ENCODE peak calls at places on chromosome 2, in five cellular contexts. X is ovary, L is body of pancreas, Y is transverse colon, N is stomach. G is an unnamed sample.

GRCh38 chr2:25252291-25253152 is 84.1 kb upstream of the POMC start:
- DNase-seq in X (peak), L (peak), Y (peak), N (peak), G (peak)

GRCh38 chr2:209526541-209526940 is 102.7 kb downstream of the MAP2 start:
- DNase-seq in X (no peak), L (no peak), Y (no peak), N (no peak), G (no peak)

GRCh38 chr2:177064417-177064816 is 148.2 kb upstream of the HNRNPA3 start:
- DNase-seq in X (no peak), L (no peak), Y (no peak), N (no peak), G (no peak)

GRCh38 chr2:86686905-86687304 is 33.2 kb upstream of the RMND5A start:
- DNase-seq in X (no peak), L (no peak), Y (no peak), N (no peak), G (no peak)

GRCh38 chr2:237060518-237061312 is 25.0 kb upstream of the COPS8 start:
- DNase-seq in X (peak), L (peak), Y (peak), N (peak), G (no peak)

GRCh38 chr2:174158003-174158402 is 90.3 kb downstream of the OLA1 start:
- DNase-seq in X (no peak), L (peak), Y (peak), N (no peak), G (no peak)

GRCh38 chr2:79162132-79162531 is 2.6 kb upstream of the REG3A start:
- DNase-seq in X (no peak), L (no peak), Y (no peak), N (no peak), G (no peak)

GRCh38 chr2:182867411-182868048 is 1.1 kb upstream of the FRZB start:
- DNase-seq in X (no peak), L (no peak), Y (no peak), N (no peak), G (no peak)

GRCh38 chr2:231270221-231271114 is 72.0 kb downstream of the ARMC9 start:
- DNase-seq in X (peak), L (peak), Y (no peak), N (no peak), G (peak)

GRCh38 chr2:219402665-219403515 is 15.2 kb upstream of the DNPEP start:
- DNase-seq in X (peak), L (peak), Y (peak), N (peak), G (peak)

DNA sequence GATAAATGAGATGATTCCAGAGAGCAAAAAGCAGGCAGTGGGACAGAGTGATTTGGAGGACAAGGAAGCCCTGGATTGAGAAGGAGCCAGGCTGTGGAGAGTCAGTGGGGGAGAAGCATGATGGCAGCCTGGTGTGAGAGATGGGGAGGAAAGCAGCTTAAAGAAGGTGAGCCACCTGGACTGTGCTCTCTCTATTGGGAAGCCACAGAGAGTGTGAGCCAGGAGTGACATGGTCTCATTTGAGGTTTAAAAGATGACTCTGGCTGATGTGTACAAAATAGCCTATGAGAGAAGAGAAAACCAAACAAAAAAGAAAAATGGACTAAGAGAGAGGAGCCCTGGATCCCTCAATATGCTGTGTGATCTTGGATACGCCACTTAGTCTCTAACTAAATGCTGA is 12.9 kb upstream of the EPAS1 start:
- DNase-seq in X (no peak), L (no peak), Y (no peak), N (no peak), G (no peak)
- TF ChIP-seq POLR2A in X (no peak), L (no peak), Y (no peak), N (no peak), G (no peak)

DNA sequence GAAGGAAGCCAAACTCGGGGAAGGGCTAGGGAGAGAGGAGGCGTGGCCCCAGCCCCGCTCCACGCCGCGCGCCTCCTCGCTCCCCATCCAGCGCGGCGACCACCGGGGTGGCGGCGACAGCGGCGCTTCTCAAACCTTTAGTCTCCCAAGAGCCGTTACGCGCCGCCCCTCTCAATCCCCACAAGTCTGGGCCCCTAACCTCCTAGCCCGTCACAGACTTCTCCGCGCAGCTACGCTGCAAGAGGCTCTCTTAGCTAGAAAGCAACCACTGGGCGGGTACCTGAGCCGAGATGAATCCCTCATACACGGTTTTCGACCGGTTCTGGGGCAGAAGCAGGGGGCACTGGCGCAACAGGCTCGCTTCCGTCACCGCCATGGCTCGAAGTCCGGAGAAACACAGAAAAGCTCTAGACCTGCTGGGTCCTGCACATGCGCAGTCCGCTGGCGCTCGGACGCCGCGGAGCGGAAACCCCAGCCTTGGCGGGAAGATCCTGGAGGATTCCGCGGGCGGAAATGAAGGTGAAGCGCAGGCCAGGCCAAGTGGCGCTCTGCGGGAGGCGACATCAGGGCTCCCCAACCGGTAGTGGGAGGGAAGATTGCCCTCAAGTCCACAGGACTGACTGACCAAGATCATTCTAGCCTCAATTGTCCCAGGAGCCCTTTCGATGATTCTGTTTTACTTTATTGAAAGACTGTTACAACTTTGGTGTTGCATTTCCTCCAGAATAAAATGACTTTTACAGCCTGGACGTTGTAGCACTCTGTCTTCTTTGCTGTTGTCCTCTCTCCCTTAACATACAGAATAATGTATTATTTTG is at the start of gene FANCL:
- DNase-seq in X (peak), L (peak), Y (peak), N (peak), G (peak)
- TF ChIP-seq POLR2A in X (peak), L (peak), Y (peak), N (no peak), G (no peak)

GRCh38 chr2:134452042-134452733 is 198.3 kb downstream of the MGAT5 start:
- DNase-seq in X (no peak), L (no peak), Y (no peak), N (peak), G (no peak)
- TF ChIP-seq POLR2A in X (no peak), L (no peak), Y (no peak), N (no peak), G (no peak)

DNA sequence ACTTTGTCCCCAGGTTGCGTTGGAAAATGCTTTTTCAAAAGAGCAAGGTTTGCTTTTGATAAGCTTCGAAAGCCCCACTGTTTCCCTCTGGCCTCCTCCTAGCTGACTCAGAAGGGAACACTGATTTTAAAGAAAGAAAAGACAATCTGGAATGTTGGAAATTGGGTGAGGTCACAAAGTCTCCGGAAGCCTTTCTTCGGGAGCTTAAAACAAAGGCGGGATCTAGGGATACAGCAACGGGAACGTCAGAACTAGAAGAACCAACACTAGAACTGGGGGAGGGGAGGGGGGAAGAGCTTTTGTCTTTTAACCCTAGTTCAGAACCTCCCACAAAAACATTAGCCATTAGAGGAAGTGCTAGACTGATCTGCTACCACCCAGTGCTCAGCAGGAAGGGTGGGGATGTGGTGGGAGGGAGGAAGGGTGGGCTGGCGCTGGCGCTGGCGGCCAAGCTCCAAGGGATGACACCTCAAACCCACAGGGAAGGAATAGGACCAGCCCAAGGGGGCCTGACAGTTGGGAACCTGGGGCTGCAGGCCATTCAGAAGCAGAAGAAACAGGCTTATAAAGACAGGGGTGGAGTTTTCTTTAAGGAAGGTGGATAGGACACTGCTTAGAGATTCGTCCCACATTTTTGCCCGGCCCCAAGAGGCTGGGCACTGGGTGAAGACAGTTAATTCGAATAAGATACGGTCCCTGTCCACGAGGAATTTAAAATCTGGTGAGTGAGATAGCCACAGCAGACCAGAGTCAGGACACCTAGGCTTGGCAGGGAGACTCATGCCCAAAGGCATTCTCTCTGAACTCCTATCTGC is 1.7 kb downstream of the TMSB10 start:
- DNase-seq in X (peak), L (peak), Y (peak), N (no peak), G (peak)
- TF ChIP-seq POLR2A in X (no peak), L (peak), Y (peak), N (no peak), G (peak)

GRCh38 chr2:171160119-171160629 is 519 bp downstream of the TLK1 start:
- DNase-seq in X (peak), L (peak), Y (peak), N (peak), G (peak)

GRCh38 chr2:171158036-171158789 is 2.5 kb downstream of the TLK1 start:
- DNase-seq in X (no peak), L (no peak), Y (no peak), N (no peak), G (no peak)

GRCh38 chr2:171158790-171159325 is 1.8 kb downstream of the TLK1 start:
- DNase-seq in X (no peak), L (no peak), Y (no peak), N (no peak), G (no peak)

GRCh38 chr2:171160630-171161424 is at the start of gene TLK1:
- DNase-seq in X (peak), L (peak), Y (peak), N (peak), G (peak)

GRCh38 chr2:171159326-171160118 is 1.2 kb downstream of the TLK1 start:
- DNase-seq in X (no peak), L (peak), Y (peak), N (peak), G (peak)
- TF ChIP-seq POLR2A in X (no peak), L (no peak), Y (no peak), N (no peak), G (no peak)

DNA sequence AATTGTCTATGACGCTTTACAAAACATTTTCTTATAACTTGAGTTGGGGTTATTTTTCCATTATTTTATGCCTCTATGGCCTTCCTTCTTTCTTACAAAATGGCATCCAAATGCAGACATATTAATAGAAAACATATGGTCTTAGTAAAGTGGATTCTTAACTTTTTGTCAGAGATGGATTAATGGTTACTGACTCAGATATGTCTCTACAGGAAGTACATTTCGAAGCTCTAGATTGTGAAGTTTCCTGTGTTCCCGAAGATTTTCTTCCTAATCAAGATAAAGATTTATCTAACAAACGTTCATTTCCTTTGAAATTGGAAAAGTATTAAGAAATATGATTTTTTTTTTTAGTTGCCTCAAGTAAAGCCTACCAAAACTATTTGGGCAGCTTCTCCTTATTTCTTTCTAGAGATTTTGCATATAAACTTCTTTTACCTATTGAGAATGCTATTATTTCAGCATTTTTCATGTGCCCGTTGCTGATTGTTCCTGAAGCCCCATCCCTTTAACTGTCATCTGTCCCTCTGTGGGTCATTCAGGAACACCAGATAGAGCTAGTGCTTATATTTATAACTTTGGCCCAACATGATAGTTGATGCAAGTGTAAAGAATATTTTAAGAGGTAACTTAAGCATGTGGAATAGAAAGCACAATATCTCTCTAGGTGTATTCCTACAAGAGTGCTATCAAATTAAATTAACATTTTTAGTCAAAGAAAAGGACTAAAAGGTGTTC is 498.0 kb downstream of the CCDC85A start:
- DNase-seq in X (no peak), L (no peak), Y (no peak), N (no peak), G (no peak)
- TF ChIP-seq POLR2A in X (no peak), L (no peak), Y (no peak), N (no peak), G (no peak)

DNA sequence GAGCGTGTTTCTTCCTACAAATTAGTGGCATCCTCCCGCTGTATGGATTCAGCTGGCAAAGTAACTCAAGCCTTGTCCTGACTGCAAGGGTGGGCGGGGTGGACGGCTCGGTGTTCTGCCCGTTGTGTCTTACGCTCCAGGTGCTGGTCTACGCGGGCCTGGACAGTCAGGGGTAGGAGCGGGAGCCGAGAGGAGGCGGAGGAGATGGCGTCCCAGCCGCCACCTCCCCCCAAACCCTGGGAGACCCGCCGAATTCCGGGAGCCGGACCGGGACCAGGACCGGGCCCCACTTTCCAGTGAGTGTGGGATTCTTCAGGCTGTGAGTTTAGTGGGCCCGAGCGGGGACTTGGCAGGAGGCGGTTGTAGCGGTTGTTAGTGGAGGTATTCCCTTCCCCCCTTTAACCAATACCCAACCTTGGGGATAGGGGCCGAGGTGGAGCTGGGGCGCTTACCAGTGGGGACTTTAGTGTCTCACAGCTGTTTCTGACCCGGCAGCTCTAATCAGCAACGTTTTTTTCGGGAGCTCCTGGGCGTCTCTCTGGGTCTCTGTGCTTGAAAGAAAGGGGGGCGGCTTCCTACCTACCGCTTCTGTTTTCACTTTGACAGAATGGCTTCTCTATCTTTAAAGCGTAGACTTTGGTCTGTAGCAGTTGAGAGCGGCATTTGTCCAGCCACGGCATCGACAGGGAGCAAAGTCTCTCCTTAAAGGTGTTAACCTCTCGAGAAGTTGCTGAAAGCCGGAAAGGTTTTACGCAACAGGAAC is at the start of the genes PEX13 and PUS10:
- DNase-seq in X (peak), L (peak), Y (peak), N (peak), G (peak)
- TF ChIP-seq POLR2A in X (peak), L (peak), Y (peak), N (peak), G (no peak)

DNA sequence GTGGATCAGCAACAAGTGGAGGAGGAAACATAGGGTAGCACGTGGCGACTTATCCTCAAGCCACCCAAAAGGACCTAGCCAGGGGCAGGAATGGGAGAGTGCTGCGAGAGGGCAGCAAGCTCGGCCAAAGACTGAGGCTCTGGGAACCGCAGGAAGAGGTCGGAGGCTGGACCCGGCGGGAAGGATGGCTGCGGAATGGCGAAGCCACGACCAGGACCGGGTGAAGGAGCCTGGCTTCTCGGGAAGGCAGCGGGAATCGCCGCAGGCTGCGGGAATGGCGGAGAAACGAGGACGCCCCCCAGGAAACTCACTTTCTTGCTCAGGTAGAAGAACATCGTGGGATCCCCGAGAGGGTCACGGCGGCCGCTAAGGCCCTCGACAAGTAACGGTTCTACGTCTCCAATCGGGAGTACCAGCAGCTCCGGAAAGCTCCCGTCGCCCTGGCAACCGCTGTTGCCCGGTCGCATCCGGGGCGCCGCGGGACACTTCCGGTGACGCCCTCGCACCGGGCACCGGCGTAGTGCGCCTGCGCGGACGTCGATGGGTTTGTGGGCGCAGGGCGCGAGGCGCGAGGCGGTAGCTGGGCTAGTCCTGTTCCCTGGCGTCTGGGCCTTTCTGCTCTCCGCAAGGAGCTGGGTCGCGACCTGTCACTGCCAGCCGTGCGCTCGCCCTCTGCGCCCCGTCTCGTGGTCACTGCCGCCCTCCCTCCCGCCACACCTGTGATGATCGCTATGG is at the start of gene WDR35:
- DNase-seq in X (peak), L (peak), Y (peak), N (peak), G (peak)
- TF ChIP-seq POLR2A in X (peak), L (peak), Y (no peak), N (no peak), G (no peak)

GRCh38 chr2:143948710-143949109 is 571.2 kb downstream of the ZEB2 start:
- DNase-seq in X (no peak), L (no peak), Y (no peak), N (no peak), G (no peak)

GRCh38 chr2:143953386-143953785 is 566.5 kb downstream of the ZEB2 start:
- DNase-seq in X (no peak), L (no peak), Y (no peak), N (no peak), G (no peak)

GRCh38 chr2:143946436-143947385 is 573.2 kb downstream of the ZEB2 start:
- DNase-seq in X (no peak), L (no peak), Y (no peak), N (no peak), G (no peak)

GRCh38 chr2:143950675-143951074 is 569.2 kb downstream of the ZEB2 start:
- DNase-seq in X (no peak), L (no peak), Y (no peak), N (no peak), G (no peak)

GRCh38 chr2:143949121-143949848 is 570.6 kb downstream of the ZEB2 start:
- DNase-seq in X (no peak), L (no peak), Y (no peak), N (no peak), G (no peak)
- TF ChIP-seq POLR2A in X (no peak), L (no peak), Y (no peak), N (no peak), G (no peak)